ENCODE peak calls at places on chromosomes 12 and 14, in seven cellular contexts. D is H9; J is uterus; V is CD8-positive, alpha-beta T cell; G is A549; T is GM23338; Y is transverse colon. W is an unnamed sample.

GRCh38 chr14:98369344-98369743 is 902.7 kb downstream of the BCL11B start:
- DNase-seq in G (no peak), J (no peak), Y (no peak), V (no peak), T (no peak), D (no peak), W (no peak)

GRCh38 chr14:93019970-93020369 is 95.8 kb downstream of the ITPK1 start:
- DNase-seq in J (no peak), Y (no peak), T (no peak), V (no peak), D (no peak), G (no peak), W (no peak)

GRCh38 chr14:28785096-28785952 is 18.7 kb downstream of the FOXG1 start:
- DNase-seq in D (peak; percentile 80), G (no peak), V (no peak), Y (no peak), T (peak; percentile 91), J (no peak), W (no peak)

GRCh38 chr12:1799068-1799881 is 21.1 kb upstream of the LRTM2 start:
- DNase-seq in J (no peak), Y (no peak), D (peak; percentile 27), T (no peak), G (no peak), V (no peak), W (no peak)

GRCh38 chr14:102927878-102928411 is 5.5 kb downstream of the AMN start:
- DNase-seq in V (no peak), G (no peak), Y (peak; percentile 54), T (peak; percentile 81), D (peak; percentile 59), J (no peak), W (no peak)

GRCh38 chr14:71403673-71404072 is 496.4 kb downstream of the PCNX1 start:
- DNase-seq in T (peak; percentile 38), Y (peak; percentile 14), G (no peak), V (peak; percentile 17), J (no peak), D (no peak), W (no peak)

GRCh38 chr14:94936411-94936892 is 166.5 kb upstream of the GSC start:
- DNase-seq in G (no peak), J (peak; percentile 60), D (no peak), T (peak; percentile 6), V (no peak), Y (peak; percentile 49), W (peak; percentile 75)

GRCh38 chr14:95495538-95496025 is 20.9 kb downstream of the SYNE3 start:
- DNase-seq in J (no peak), D (no peak), V (no peak), T (no peak), Y (peak; percentile 48), G (no peak), W (no peak)

GRCh38 chr12:115660211-115660805 is 617.2 kb downstream of the MED13L start:
- DNase-seq in Y (peak; percentile 71), V (no peak), J (peak; percentile 32), T (no peak), D (no peak), G (no peak), W (no peak)

GRCh38 chr14:101175731-101176534 is 272.4 kb upstream of the RTL1 start:
- DNase-seq in V (no peak), Y (no peak), D (peak; percentile 14), T (no peak), J (peak; percentile 7), G (no peak), W (no peak)

GRCh38 chr12:26939192-26939832 is 1.0 kb downstream of the FGFR1OP2 start:
- DNase-seq in Y (no peak), V (no peak), T (no peak), J (no peak), G (no peak), D (no peak), W (no peak)

GRCh38 chr14:103507751-103508150 is 14.9 kb downstream of the CKB start:
- DNase-seq in V (no peak), Y (no peak), G (no peak), T (no peak), J (peak; percentile 1), D (no peak), W (no peak)

GRCh38 chr12:93203361-93203760 is 174.4 kb upstream of the NUDT4 start:
- DNase-seq in J (no peak), T (no peak), D (no peak), G (no peak), Y (no peak), V (no peak), W (no peak)

GRCh38 chr14:25237845-25238244 is 187.9 kb upstream of the STXBP6 start:
- DNase-seq in V (no peak), Y (peak; percentile 14), G (no peak), T (peak; percentile 84), J (no peak), D (peak; percentile 64), W (no peak)

GRCh38 chr12:74891276-74891675 is 318.4 kb downstream of the KCNC2 start:
- DNase-seq in J (no peak), Y (no peak), G (no peak), V (no peak), D (no peak), T (no peak), W (no peak)

GRCh38 chr14:85572021-85572420 is 42.1 kb downstream of the FLRT2 start:
- DNase-seq in Y (no peak), V (no peak), J (no peak), G (no peak), D (no peak), T (no peak), W (no peak)

GRCh38 chr14:69360438-69361108 is 37.5 kb downstream of the ERH start:
- DNase-seq in Y (no peak), T (no peak), J (no peak), D (no peak), V (no peak), G (no peak), W (no peak)

GRCh38 chr14:91897121-91897701 is 29.9 kb upstream of the TC2N start:
- DNase-seq in J (peak; percentile 44), V (no peak), T (peak; percentile 33), D (no peak), Y (peak; percentile 17), G (no peak), W (peak; percentile 30)

GRCh38 chr14:91893659-91894058 is 26.3 kb upstream of the TC2N start:
- DNase-seq in G (no peak), D (no peak), T (no peak), Y (no peak), J (no peak), V (no peak), W (no peak)

GRCh38 chr14:91899213-91899612 is 31.9 kb upstream of the TC2N start:
- DNase-seq in Y (no peak), D (no peak), T (no peak), J (no peak), G (no peak), V (no peak), W (no peak)

GRCh38 chr14:91898256-91898843 is 31.0 kb upstream of the TC2N start:
- DNase-seq in G (no peak), Y (no peak), T (no peak), D (no peak), J (no peak), V (no peak), W (no peak)

DNA sequence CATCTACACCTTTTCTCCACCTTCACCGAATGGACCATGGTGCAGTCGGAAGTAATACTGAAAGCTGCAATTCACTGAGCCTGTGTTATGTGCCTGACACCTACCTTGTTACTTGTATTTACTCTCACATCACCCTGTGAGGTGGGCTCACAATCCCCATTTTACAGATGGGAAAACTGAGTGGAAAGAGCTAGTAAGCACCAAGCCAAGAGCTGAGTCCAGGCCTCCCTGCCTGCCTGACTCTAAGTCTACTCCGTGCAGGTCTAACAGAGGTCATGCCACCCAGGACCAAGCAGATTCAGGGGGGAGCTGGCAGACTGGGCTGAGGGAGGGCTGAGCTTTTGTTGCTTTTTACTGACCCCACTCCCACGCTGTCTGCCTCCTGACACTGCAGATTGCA is 29.1 kb upstream of the TC2N start:
- DNase-seq in T (no peak), V (no peak), J (no peak), D (no peak), Y (no peak), G (no peak), W (no peak)
- H3K27ac ChIP-seq in T (no peak overlapping the region), V (no peak overlapping the region), J (peak overlapping the region; percentile 63), D (no peak overlapping the region), Y (no peak overlapping the region), G (no peak overlapping the region), W (no peak overlapping the region)

GRCh38 chr12:110679201-110679600 is 9.7 kb downstream of the HVCN1 start:
- DNase-seq in J (no peak), D (no peak), Y (no peak), G (no peak), T (no peak), V (no peak), W (no peak)

GRCh38 chr12:110677206-110677911 is 11.6 kb downstream of the HVCN1 start:
- DNase-seq in T (no peak), Y (no peak), V (no peak), J (no peak), G (no peak), D (no peak), W (no peak)

GRCh38 chr12:110680032-110680431 is 8.9 kb downstream of the HVCN1 start:
- DNase-seq in G (no peak), V (no peak), J (no peak), Y (no peak), T (no peak), D (no peak), W (no peak)

GRCh38 chr12:110677982-110678381 is 10.9 kb downstream of the HVCN1 start:
- DNase-seq in G (no peak), Y (no peak), T (no peak), D (no peak), V (no peak), J (no peak), W (no peak)

DNA sequence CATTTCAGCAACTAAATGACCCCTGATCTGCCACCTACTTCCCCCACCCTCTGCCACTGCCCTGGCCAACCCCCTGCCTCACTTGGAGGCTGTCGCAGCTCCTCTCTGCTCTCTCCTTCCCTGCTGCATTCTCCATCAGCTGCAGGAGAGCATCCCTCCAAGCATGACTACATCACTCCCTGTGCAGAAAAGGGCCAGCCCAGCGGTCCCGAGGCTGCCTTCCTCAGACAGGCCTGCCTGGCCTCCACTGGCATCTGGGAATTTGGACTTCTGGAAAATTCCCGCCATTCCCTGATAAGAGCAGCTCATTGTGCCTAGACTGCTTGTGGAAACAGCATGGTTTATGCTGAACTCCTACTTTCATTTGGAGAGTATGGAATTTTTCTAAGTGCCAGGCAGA is 12.7 kb downstream of the HVCN1 start:
- DNase-seq in G (no peak), D (no peak), J (no peak), Y (no peak), V (no peak), T (no peak), W (no peak)
- H3K27ac ChIP-seq in G (no peak overlapping the region), D (no peak overlapping the region), J (no peak overlapping the region), Y (no peak overlapping the region), V (no peak overlapping the region), T (no peak overlapping the region), W (no peak overlapping the region)

GRCh38 chr14:104786091-104786586 is 9.4 kb downstream of the AKT1 start:
- DNase-seq in G (no peak), J (no peak), T (no peak), V (no peak), D (no peak), Y (no peak), W (no peak)
- H3K27ac ChIP-seq in G (no peak overlapping the region), J (no peak overlapping the region), T (no peak overlapping the region), V (no peak overlapping the region), D (no peak overlapping the region), Y (no peak overlapping the region), W (no peak overlapping the region)

DNA sequence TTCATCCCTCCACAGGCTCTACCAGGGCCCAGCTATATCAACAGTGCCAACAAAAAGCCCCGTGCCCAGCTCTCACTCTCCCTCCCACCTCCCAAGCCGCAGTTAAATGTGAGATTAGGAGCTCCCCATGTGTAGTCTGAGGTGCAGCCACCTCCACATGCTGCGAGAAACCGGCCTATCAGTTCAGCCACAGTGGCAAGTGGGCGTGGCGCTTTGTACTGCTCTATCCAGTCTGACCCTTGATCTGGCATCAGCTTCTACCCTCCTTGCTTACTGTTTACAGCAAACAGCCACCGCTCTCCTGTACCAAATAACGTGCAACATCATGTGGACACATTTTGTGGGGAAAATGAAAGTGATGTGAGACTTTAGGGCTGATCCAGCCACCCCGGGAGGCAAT is 1.7 kb downstream of the PLEK2 start:
- DNase-seq in J (no peak), T (no peak), Y (peak; percentile 89), D (no peak), G (no peak), V (no peak), W (no peak)
- H3K27ac ChIP-seq in J (no peak overlapping the region), T (no peak overlapping the region), Y (peak overlapping the region; percentile 83), D (no peak overlapping the region), G (no peak overlapping the region), V (no peak overlapping the region), W (no peak overlapping the region)